ENCODE peak calls at places on chromosome 20, in ten cellular contexts. J is cardiac muscle cell, S is tibial nerve, F is AG04449, G is pancreas, W is ascending aorta, B is astrocyte, A is fibroblast of mammary gland, Z is nephron progenitor cell, U is BJ. M is an unnamed sample.
A peak's percentile ranks its signal among the peaks of the same experiment; 100 is the strongest.

GRCh38 chr20:35436175-35436568 is 1.9 kb downstream of the GDF5 start:
- DNase-seq in J (no peak), S (no peak), F (no peak), G (no peak), W (no peak), B (no peak), A (no peak), Z (peak; percentile 40), U (no peak), M (no peak)

GRCh38 chr20:47258745-47259695 is 97.5 kb downstream of the ZMYND8 start:
- DNase-seq in J (peak; percentile 74), S (peak; percentile 43), F (no peak), G (no peak), W (peak; percentile 81), B (peak; percentile 86), A (peak; percentile 81), Z (no peak), U (no peak), M (no peak)

GRCh38 chr20:31644701-31645100 is 7.0 kb downstream of the COX4I2 start:
- DNase-seq in J (no peak), S (no peak), F (no peak), G (no peak), W (no peak), B (no peak), A (no peak), Z (no peak), U (no peak), M (no peak)

GRCh38 chr20:32609993-32610896 is 25.1 kb upstream of the NOL4L start:
- DNase-seq in J (no peak), S (no peak), F (no peak), G (no peak), W (no peak), B (no peak), A (no peak), Z (no peak), U (no peak), M (no peak)

GRCh38 chr20:4730782-4731181 is 9.1 kb downstream of the PRND start:
- DNase-seq in J (peak; percentile 48), S (no peak), F (no peak), G (no peak), W (no peak), B (no peak), A (peak; percentile 6), Z (peak; percentile 21), U (no peak), M (no peak)

GRCh38 chr20:33910056-33910455 is 83.7 kb upstream of the RALY start:
- DNase-seq in J (peak; percentile 87), S (no peak), F (no peak), G (no peak), W (no peak), B (peak; percentile 75), A (no peak), Z (no peak), U (no peak), M (no peak)

GRCh38 chr20:25543068-25543467 is 42.3 kb downstream of the NINL start:
- DNase-seq in J (peak; percentile 56), S (no peak), F (no peak), G (no peak), W (no peak), B (peak; percentile 55), A (peak; percentile 74), Z (no peak), U (no peak), M (peak; percentile 46)

GRCh38 chr20:8299921-8300320 is 167.9 kb downstream of the PLCB1 start:
- DNase-seq in J (peak; percentile 17), S (no peak), F (no peak), G (no peak), W (no peak), B (peak; percentile 27), A (peak; percentile 76), Z (no peak), U (no peak), M (peak; percentile 23)

GRCh38 chr20:24389686-24390085 is 79.7 kb upstream of the SYNDIG1 start:
- DNase-seq in J (no peak), S (no peak), F (no peak), G (no peak), W (peak; percentile 62), B (no peak), A (no peak), Z (no peak), U (no peak), M (no peak)

GRCh38 chr20:16707674-16708073 is 22.2 kb upstream of the SNRPB2 start:
- DNase-seq in J (no peak), S (no peak), F (no peak), G (no peak), W (no peak), B (no peak), A (no peak), Z (no peak), U (no peak), M (no peak)

GRCh38 chr20:20436689-20437088 is 68.8 kb downstream of the INSM1 start:
- DNase-seq in J (no peak), S (no peak), F (no peak), G (no peak), W (no peak), B (no peak), A (no peak), Z (no peak), U (no peak), M (no peak)

GRCh38 chr20:59571591-59572314 is 32.6 kb upstream of the PHACTR3 start:
- DNase-seq in J (peak; percentile 69), S (peak; percentile 50), F (no peak), G (peak; percentile 62), W (peak; percentile 64), B (no peak), A (peak; percentile 52), Z (peak; percentile 84), U (no peak), M (peak; percentile 36)

GRCh38 chr20:58869662-58870227 is 17.2 kb downstream of the GNAS start:
- DNase-seq in J (no peak), S (no peak), F (no peak), G (no peak), W (no peak), B (no peak), A (no peak), Z (no peak), U (no peak), M (no peak)

GRCh38 chr20:32465092-32465900 is 107.2 kb downstream of the ASXL1 start:
- DNase-seq in J (peak; percentile 86), S (no peak), F (no peak), G (peak; percentile 81), W (no peak), B (peak; percentile 81), A (peak; percentile 94), Z (peak; percentile 51), U (no peak), M (peak; percentile 80)

DNA sequence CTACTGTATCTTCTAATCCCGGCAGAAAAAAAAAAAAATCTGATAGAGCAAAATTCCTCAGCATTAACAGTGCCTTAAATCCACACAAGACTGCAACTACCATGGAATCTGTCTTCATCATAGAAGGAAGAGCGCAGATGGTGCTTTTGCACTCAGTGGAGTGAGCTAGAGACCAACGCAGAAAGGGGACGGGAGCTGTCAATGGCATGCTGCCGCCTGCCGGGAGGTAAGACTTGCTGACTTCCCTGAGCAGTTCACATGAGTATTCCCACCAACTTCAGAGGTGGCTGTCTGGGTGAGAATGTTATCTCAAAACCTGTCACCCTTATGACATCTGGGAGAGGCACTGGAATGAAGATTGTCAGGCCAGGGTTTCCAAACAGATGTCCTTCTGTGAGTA is 35.6 kb downstream of the DZANK1 start:
- DNase-seq in J (no peak), S (no peak), F (no peak), G (no peak), W (no peak), B (no peak), A (no peak), Z (no peak), U (no peak), M (no peak)
- TF ChIP-seq CTCF in J (peak; percentile 9), S (no peak), F (no peak), G (no peak), W (no peak), B (no peak), A (no peak), Z (no peak), U (no peak), M (no peak)

GRCh38 chr20:36575066-36575743 is 1.8 kb downstream of the TGIF2 start:
- DNase-seq in J (peak; percentile 76), S (peak; percentile 38), F (no peak), G (peak; percentile 73), W (peak; percentile 73), B (peak; percentile 36), A (peak; percentile 40), Z (peak; percentile 31), U (no peak), M (peak; percentile 27)
- TF ChIP-seq CTCF in J (no peak), S (no peak), F (no peak), G (no peak), W (no peak), B (no peak), A (no peak), Z (no peak), U (no peak), M (no peak)

DNA sequence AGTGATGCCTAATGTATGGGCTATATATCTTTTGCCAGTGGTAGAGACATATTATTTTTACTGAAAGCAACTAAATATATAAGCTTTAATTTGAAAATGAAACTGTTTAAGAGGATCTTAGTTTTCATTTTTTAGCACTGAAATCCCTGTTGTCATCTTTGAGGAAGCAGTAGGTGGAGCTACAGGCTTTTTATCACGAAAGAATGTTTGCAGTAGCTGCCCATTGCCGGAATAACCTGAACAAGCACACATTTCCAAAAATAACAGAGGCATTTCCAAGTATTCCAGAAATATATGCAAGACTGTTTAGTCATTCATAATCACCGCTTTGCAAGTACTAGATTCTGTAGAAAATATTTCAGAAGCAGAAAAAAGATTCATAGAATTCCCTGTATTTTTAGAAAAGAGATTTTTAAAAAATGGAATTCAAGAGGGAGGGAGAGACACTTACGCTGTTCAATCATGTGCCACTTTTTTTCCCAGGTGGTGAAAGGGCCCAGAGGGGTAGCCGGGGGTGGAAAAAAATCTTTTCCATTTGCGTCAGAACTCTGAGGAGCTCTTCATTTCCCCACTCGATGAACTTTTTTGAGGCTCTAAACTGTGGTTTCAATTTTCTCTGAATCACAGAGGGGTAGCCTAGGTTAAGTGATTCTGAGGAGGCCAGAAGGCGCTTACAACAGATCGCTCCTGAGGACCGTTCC is 142.5 kb upstream of the FERMT1 start:
- DNase-seq in J (peak; percentile 92), S (peak; percentile 9), F (peak; percentile 4), G (no peak), W (no peak), B (peak; percentile 85), A (peak; percentile 60), Z (no peak), U (peak; percentile 4), M (peak; percentile 5)
- TF ChIP-seq CTCF in J (peak; percentile 49), S (no peak), F (peak; percentile 17), G (no peak), W (peak; percentile 33), B (peak; percentile 54), A (peak; percentile 39), Z (peak; percentile 25), U (peak; percentile 38), M (no peak)

DNA sequence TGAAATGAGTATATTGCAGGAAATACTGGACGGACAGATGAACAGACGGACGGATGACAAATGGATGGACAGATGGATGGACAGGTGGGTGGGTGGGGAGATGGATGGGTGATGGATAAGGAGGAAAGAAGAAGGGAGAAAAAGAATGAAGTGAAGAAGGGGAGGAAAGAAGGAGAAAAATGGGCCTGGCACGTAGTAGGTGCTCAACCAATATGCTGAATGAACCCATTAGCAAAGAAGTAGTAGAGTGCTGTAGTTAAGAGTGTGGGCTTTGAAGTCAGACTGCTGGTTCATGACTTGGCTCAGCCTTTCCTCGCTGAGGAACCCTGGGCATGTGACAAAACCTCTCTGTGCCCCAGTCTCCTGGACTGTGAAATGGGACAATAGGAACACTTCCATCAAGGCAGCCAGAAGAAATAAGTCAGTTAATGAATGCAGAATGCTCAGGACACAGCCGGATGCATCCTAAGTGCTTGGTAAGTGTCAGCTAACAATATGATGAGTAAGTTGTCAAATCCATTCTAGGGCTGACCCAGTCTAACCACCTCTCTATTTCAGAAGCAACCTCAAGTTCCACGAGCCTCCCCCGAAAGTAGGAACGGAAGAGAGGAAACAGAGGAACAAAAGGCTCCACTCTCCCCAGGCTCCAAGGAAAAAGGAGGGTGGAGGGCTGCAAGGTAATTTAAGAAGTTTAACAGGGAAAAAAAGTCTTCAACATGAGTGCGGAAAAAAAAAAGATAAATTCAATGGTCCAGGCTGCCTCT is 37.8 kb downstream of the PREX1 start:
- DNase-seq in J (no peak), S (no peak), F (no peak), G (no peak), W (no peak), B (no peak), A (no peak), Z (no peak), U (no peak), M (no peak)
- TF ChIP-seq CTCF in J (no peak), S (no peak), F (no peak), G (no peak), W (no peak), B (no peak), A (no peak), Z (no peak), U (no peak), M (no peak)

M was measured in HFFc6.